ENCODE peak calls at places on chromosomes 1 and 21, in four cellular contexts. One of them, this sample, is unnamed. For H3K4me1 and H3K9me3, the result is how much of the 10 kb centered on the place peaks cover.

GRCh38 chr1:40988280-40988679 is 8.8 kb downstream of the CTPS1 start:
- DNase-seq in CD8-positive, alpha-beta T cell: no peak
- DNase-seq in stomach: no peak
- DNase-seq in PC-3: no peak
- DNase-seq in this sample: no peak

GRCh38 chr1:223720987-223721591 is 8.8 kb downstream of the CAPN2 start:
- DNase-seq in stomach: peak
- DNase-seq in PC-3: peak
- DNase-seq in CD8-positive, alpha-beta T cell: no peak
- DNase-seq in this sample: no peak

GRCh38 chr1:2558420-2558819 is 2.2 kb downstream of the TNFRSF14 start:
- DNase-seq in CD8-positive, alpha-beta T cell: no peak
- DNase-seq in stomach: no peak
- DNase-seq in PC-3: no peak
- DNase-seq in this sample: no peak

GRCh38 chr1:227758366-227758765 is 23.1 kb downstream of the SNAP47 start:
- DNase-seq in stomach: no peak
- DNase-seq in CD8-positive, alpha-beta T cell: no peak
- DNase-seq in PC-3: no peak
- DNase-seq in this sample: no peak

GRCh38 chr1:233707153-233707905 is 93.4 kb downstream of the KCNK1 start:
- DNase-seq in CD8-positive, alpha-beta T cell: no peak
- DNase-seq in PC-3: peak
- DNase-seq in stomach: peak
- DNase-seq in this sample: no peak

GRCh38 chr1:155117610-155118009 is 10.1 kb upstream of the EFNA1 start:
- DNase-seq in CD8-positive, alpha-beta T cell: no peak
- DNase-seq in PC-3: peak
- DNase-seq in stomach: no peak
- DNase-seq in this sample: no peak

GRCh38 chr21:32007461-32007860 is 134.6 kb downstream of the HUNK start:
- DNase-seq in CD8-positive, alpha-beta T cell: no peak
- DNase-seq in PC-3: peak
- DNase-seq in stomach: no peak
- DNase-seq in this sample: no peak

GRCh38 chr1:56215086-56215485 is 364.3 kb downstream of the PLPP3 start:
- DNase-seq in PC-3: no peak
- DNase-seq in CD8-positive, alpha-beta T cell: no peak
- DNase-seq in stomach: no peak
- DNase-seq in this sample: no peak

GRCh38 chr1:219433471-219434131 is 179.3 kb downstream of the ZC3H11B start:
- DNase-seq in PC-3: no peak
- DNase-seq in CD8-positive, alpha-beta T cell: no peak
- DNase-seq in stomach: no peak
- DNase-seq in this sample: no peak

GRCh38 chr1:210582186-210582981 is 253.7 kb downstream of the HHAT start:
- DNase-seq in CD8-positive, alpha-beta T cell: no peak
- DNase-seq in stomach: no peak
- DNase-seq in PC-3: no peak
- DNase-seq in this sample: no peak

GRCh38 chr1:33548319-33548718 is 75.9 kb downstream of the ZSCAN20 start:
- DNase-seq in CD8-positive, alpha-beta T cell: no peak
- DNase-seq in stomach: no peak
- DNase-seq in PC-3: no peak
- DNase-seq in this sample: no peak

GRCh38 chr1:38114231-38114630 is 67.6 kb upstream of the POU3F1 start:
- DNase-seq in CD8-positive, alpha-beta T cell: no peak
- DNase-seq in PC-3: no peak
- DNase-seq in stomach: peak
- DNase-seq in this sample: no peak

GRCh38 chr1:234661249-234661928 is 51.4 kb upstream of the IRF2BP2 start:
- DNase-seq in PC-3: no peak
- DNase-seq in stomach: peak
- DNase-seq in CD8-positive, alpha-beta T cell: no peak
- DNase-seq in this sample: no peak

GRCh38 chr1:211210052-211210451 is 49.1 kb upstream of the RCOR3 start:
- DNase-seq in CD8-positive, alpha-beta T cell: no peak
- DNase-seq in PC-3: no peak
- DNase-seq in stomach: no peak
- DNase-seq in this sample: no peak

GRCh38 chr1:168223681-168224515 is 1.9 kb upstream of the SFT2D2 start:
- DNase-seq in stomach: no peak
- DNase-seq in PC-3: peak
- DNase-seq in CD8-positive, alpha-beta T cell: no peak
- DNase-seq in this sample: no peak

GRCh38 chr1:157377216-157377821 is 175.0 kb downstream of the FCRL5 start:
- DNase-seq in stomach: peak
- DNase-seq in PC-3: peak
- DNase-seq in CD8-positive, alpha-beta T cell: no peak
- DNase-seq in this sample: no peak

GRCh38 chr1:10760566-10761502 is 35.6 kb downstream of the CASZ1 start:
- DNase-seq in PC-3: no peak
- DNase-seq in CD8-positive, alpha-beta T cell: no peak
- DNase-seq in stomach: no peak
- DNase-seq in this sample: no peak
- H3K4me1 ChIP-seq in PC-3: under half
- H3K4me1 ChIP-seq in CD8-positive, alpha-beta T cell: under half
- H3K4me1 ChIP-seq in stomach: half or more
- H3K4me1 ChIP-seq in this sample: under half

GRCh38 chr1:208967334-208967733 is 616.2 kb upstream of the CAMK1G start:
- DNase-seq in stomach: no peak
- DNase-seq in PC-3: no peak
- DNase-seq in CD8-positive, alpha-beta T cell: no peak
- DNase-seq in this sample: no peak

DNA sequence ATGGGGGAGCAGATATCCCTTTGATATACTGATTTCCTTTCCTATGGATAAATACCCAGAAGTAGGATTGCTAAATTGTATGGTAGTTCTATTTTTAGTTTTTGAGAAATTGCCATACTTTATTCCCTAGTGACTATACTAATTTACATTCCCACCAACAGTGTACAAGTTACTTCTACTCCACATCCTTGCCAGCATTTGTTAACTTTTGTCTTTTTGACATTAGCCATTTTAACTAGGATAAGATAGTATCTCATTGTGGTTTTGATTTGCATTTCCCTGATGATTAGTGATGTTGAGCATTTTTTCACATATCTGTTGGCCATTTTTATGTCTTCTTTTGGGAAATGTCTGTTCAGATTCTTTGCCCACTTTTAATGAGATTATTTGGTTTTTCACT is 620.6 kb upstream of the CAMK1G start:
- DNase-seq in PC-3: no peak
- DNase-seq in stomach: no peak
- DNase-seq in CD8-positive, alpha-beta T cell: no peak
- DNase-seq in this sample: no peak
- H3K9me3 ChIP-seq in PC-3: under half
- H3K9me3 ChIP-seq in stomach: under half
- H3K9me3 ChIP-seq in CD8-positive, alpha-beta T cell: under half
- H3K9me3 ChIP-seq in this sample: under half

DNA sequence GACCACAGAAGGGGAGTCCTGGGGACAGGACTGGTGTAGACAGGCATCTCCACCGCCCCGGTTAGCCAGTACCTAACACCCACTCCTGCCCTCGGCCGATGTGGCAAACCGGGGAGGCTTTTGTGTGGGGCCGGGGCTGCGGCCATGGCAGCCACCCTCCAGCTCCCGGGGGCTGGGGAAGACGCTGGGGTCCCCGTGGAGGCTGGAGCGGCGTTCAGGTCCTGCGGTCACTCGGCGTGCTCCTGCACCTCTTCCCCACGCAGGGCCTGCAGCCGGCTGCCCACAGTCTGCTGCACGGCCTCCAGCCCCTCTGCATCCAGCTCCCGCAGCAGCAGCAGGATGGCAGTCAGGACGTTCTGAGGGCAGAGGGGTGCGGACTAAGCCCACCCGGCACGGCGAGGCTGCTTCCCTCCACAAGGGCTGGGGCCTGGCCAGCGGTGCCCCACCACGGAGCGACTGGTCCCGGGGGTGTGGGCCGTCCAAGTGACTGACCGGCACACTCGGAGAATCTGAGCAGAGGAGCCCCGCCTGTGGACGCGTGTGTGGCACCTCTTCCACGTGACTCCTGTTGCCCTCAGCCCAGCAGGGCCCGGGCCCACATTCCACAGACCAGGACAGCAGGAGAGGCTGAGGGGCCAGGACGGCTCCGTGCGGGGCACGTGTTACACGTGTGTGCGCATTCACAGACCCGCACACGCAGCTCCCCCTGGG is 9.1 kb downstream of the CFAP410 start:
- DNase-seq in stomach: no peak
- DNase-seq in PC-3: no peak
- DNase-seq in CD8-positive, alpha-beta T cell: no peak
- DNase-seq in this sample: no peak
- H3K4me1 ChIP-seq in stomach: under half
- H3K4me1 ChIP-seq in PC-3: under half
- H3K4me1 ChIP-seq in CD8-positive, alpha-beta T cell: under half
- H3K4me1 ChIP-seq in this sample: under half

DNA sequence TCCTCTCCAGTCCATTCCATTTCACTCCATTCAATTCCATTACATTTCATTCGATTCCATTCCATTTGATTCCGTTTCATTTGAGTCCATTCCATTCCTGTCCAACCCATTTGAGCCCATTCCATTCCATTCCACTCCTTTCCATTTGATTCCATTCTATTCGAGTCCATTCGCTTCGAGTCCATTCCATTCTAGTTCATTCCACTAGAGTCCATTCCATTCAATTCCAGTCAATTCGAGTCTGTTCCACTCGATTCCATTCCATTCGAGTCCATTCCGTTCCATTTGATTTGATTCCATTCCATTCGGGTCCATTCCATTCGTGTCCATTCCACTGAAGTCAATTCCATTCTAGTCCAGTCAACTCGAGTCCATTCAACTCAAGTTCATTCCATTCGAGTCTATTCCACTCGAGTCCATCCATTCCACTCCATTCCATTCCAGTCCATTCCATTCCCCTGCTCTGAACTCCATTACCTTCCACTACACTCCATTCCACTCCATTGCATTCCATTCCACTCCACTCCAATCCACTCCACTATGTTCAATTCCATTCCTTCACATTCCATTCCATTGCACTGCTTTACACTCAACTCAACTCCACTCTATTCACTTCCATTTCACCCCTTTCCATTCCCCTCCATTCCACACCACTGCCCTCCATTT is 2569.4 kb upstream of the TPTE start:
- DNase-seq in CD8-positive, alpha-beta T cell: no peak
- DNase-seq in PC-3: no peak
- DNase-seq in stomach: no peak
- DNase-seq in this sample: no peak
- H3K9me3 ChIP-seq in CD8-positive, alpha-beta T cell: half or more
- H3K9me3 ChIP-seq in PC-3: half or more
- H3K9me3 ChIP-seq in stomach: half or more
- H3K9me3 ChIP-seq in this sample: half or more

This sample was measured in CD4-positive, alpha-beta memory T cell.